ENCODE peak calls at places on chromosomes 7 and 10, in ten cellular contexts. H is kidney epithelial cell, T is endothelial cell, V is cardiac muscle cell, L is GM10248, R is heart left ventricle, E is left ventricle myocardium inferior, K is neural crest cell, A is brain microvascular endothelial cell, X is hepatocyte. B is an unnamed sample.

GRCh38 chr7:36925207-36925606 is 200.9 kb upstream of the AOAH start:
- DNase-seq in E (no peak), A (no peak), R (no peak), H (no peak), X (no peak), K (no peak), T (no peak), L (no peak), V (no peak), B (no peak)

GRCh38 chr7:114085592-114086490 is 167.0 kb upstream of the PPP1R3A start:
- DNase-seq in R (peak; percentile 84), L (peak; percentile 32), V (peak; percentile 82), K (peak; percentile 57), A (peak; percentile 81), E (peak; percentile 74), H (peak; percentile 18), T (peak; percentile 75), X (peak; percentile 92), B (peak; percentile 71)

GRCh38 chr10:31749293-31749692 is 179.3 kb downstream of the ARHGAP12 start:
- DNase-seq in T (no peak), L (no peak), E (no peak), V (no peak), H (no peak), A (no peak), K (peak; percentile 12), R (peak; percentile 36), X (no peak), B (no peak)

GRCh38 chr10:17671307-17671706 is 27.4 kb downstream of the STAM start:
- DNase-seq in X (no peak), R (no peak), K (no peak), T (no peak), A (no peak), E (no peak), L (no peak), V (no peak), H (no peak), B (no peak)

GRCh38 chr10:88743999-88744398 is 15.8 kb upstream of the LIPN start:
- DNase-seq in H (no peak), T (no peak), E (no peak), A (no peak), L (no peak), K (no peak), V (no peak), R (no peak), X (no peak), B (no peak)

GRCh38 chr10:14302035-14302434 is 28.7 kb downstream of the FRMD4A start:
- DNase-seq in T (no peak), H (no peak), L (no peak), E (no peak), V (peak; percentile 37), A (peak; percentile 9), R (no peak), X (no peak), K (no peak), B (no peak)

GRCh38 chr10:49700997-49701396 is 21.5 kb downstream of the C10orf53 start:
- DNase-seq in V (no peak), A (no peak), E (no peak), X (no peak), L (no peak), K (no peak), R (no peak), T (no peak), H (no peak), B (peak; percentile 17)

GRCh38 chr7:102874166-102874829 is 38.5 kb upstream of the LRRC17 start:
- DNase-seq in V (peak; percentile 67), H (peak; percentile 94), L (peak; percentile 52), X (peak; percentile 36), R (no peak), A (peak; percentile 90), E (no peak), T (no peak), K (no peak), B (no peak)

GRCh38 chr10:94094540-94094939 is 100.8 kb downstream of the PLCE1 start:
- DNase-seq in R (no peak), H (no peak), K (no peak), A (no peak), X (no peak), V (no peak), T (no peak), L (no peak), E (no peak), B (no peak)

GRCh38 chr7:137959987-137960386 is 41.9 kb downstream of the CREB3L2 start:
- DNase-seq in X (no peak), L (no peak), A (no peak), R (no peak), V (no peak), E (no peak), K (no peak), T (no peak), H (no peak), B (no peak)

GRCh38 chr7:16889851-16890443 is 8.2 kb upstream of the AGR3 start:
- DNase-seq in E (no peak), H (no peak), A (no peak), K (no peak), T (no peak), V (no peak), X (no peak), R (no peak), L (no peak), B (no peak)

GRCh38 chr7:16891338-16891737 is 9.6 kb upstream of the AGR3 start:
- DNase-seq in T (peak; percentile 37), E (no peak), X (peak; percentile 83), A (peak; percentile 47), V (peak; percentile 72), R (no peak), L (peak; percentile 8), K (no peak), H (no peak), B (peak; percentile 14)

GRCh38 chr7:16889305-16889704 is 7.5 kb upstream of the AGR3 start:
- DNase-seq in T (no peak), E (no peak), R (no peak), X (no peak), L (no peak), H (no peak), K (no peak), A (no peak), V (no peak), B (no peak)

DNA sequence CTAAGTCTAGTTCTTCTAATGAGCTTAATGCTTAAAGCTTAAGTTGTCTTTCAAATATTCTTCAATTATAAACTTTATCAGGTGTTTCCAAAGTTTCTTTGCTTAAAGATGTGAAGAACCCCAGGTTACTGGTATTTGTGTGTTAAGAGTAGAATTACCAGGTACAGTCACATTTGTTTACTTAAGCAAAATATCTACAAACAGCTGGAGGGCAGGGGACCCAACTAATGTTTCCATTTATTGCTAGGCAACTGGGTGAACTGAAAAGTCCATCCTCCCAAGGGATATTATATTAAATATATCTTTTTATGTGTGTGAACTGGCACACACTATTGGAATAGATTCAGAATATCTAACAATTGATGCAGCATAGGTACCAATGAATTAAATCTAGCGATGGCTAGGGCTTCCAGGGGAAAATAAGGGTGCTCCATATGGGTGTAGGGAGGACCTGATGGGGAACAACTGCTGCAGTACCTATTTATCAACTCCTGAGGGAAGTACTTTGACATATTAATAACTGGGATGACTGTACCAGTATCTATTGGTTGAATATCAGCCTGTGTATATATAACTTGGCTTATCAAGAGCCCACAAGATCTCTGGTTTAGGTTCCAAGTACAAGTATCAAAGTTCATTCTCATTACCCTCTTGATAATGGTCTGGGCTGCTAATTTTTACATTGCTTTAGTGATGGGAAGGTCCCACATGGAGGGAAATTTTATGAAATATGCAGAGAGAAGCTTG is 10.3 kb upstream of the AGR3 start:
- DNase-seq in H (no peak), V (no peak), R (no peak), X (no peak), E (no peak), T (no peak), A (no peak), L (no peak), K (no peak), B (no peak)
- TF ChIP-seq CTCF in H (no peak), V (no peak), R (no peak), X (no peak), E (no peak), T (no peak), A (no peak), L (no peak), K (no peak), B (no peak)

GRCh38 chr10:72742077-72742476 is 50.1 kb downstream of the MCU start:
- DNase-seq in T (no peak), H (no peak), X (no peak), K (no peak), E (no peak), V (no peak), A (no peak), L (no peak), R (no peak), B (no peak)
- TF ChIP-seq CTCF in T (no peak), H (no peak), X (no peak), K (no peak), E (no peak), V (no peak), A (no peak), L (no peak), R (no peak), B (no peak)

DNA sequence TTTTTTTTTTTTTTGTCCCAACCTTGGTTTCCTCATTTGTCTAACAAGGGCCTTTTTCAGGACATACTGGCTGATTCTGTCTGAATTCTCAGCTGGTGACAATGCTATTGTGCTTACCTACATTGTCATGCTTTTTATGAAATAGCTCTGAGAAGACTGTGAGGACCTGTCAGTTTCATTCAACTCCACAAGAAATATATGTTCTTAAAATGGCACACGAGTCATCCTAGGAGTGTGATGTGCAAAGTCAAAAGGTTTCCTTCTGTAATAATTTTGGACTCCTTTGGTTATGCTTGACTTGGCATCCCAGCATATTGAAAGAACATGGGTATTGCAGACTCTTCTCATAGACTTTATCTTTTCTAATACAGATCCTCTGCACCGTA is 316.0 kb downstream of the GFRA1 start:
- DNase-seq in K (no peak), H (no peak), A (no peak), L (no peak), X (no peak), V (no peak), T (no peak), R (no peak), E (no peak), B (no peak)
- TF ChIP-seq CTCF in K (no peak), H (no peak), A (no peak), L (no peak), X (no peak), V (no peak), T (no peak), R (no peak), E (no peak), B (no peak)

GRCh38 chr7:47757946-47758371 is 176.0 kb upstream of the TNS3 start:
- DNase-seq in X (peak; percentile 70), K (no peak), V (peak; percentile 93), A (peak; percentile 92), L (no peak), R (peak; percentile 59), H (no peak), T (no peak), E (peak; percentile 63), B (no peak)

GRCh38 chr7:47758546-47758945 is 176.6 kb upstream of the TNS3 start:
- DNase-seq in L (no peak), V (no peak), H (no peak), R (no peak), A (peak; percentile 32), T (no peak), K (no peak), X (no peak), E (no peak), B (no peak)

GRCh38 chr7:47762207-47762606 is 180.3 kb upstream of the TNS3 start:
- DNase-seq in V (no peak), L (no peak), K (no peak), X (no peak), R (no peak), E (no peak), A (no peak), T (no peak), H (no peak), B (no peak)

GRCh38 chr7:47762746-47763062 is 180.8 kb upstream of the TNS3 start:
- DNase-seq in A (no peak), H (no peak), K (no peak), X (no peak), V (no peak), L (no peak), E (no peak), R (no peak), T (no peak), B (no peak)

GRCh38 chr7:47759056-47759706 is 177.3 kb upstream of the TNS3 start:
- DNase-seq in E (no peak), X (no peak), K (no peak), A (no peak), R (no peak), T (no peak), H (no peak), V (peak; percentile 38), L (no peak), B (no peak)
- TF ChIP-seq CTCF in E (no peak), X (no peak), K (peak; percentile 23), A (peak; percentile 54), R (no peak), T (no peak), H (peak; percentile 25), V (peak; percentile 24), L (no peak), B (peak; percentile 9)